ENCODE peak calls at places on chromosomes 11 and 22, in seven cellular contexts. G is amniotic stem cell; C is stimulated activated naive CD8-positive, alpha-beta T cell treated with anti-CD3 and anti-CD28 coated beads, Interleukin-15, amount 100 ng/mL, for 72 hours; R is HEK293T; P is endothelial cell; X is cardiac fibroblast; S is upper lobe of right lung. T is an unnamed sample.

GRCh38 chr11:10550503-10550902 is 9.5 kb upstream of the RNF141 start:
- DNase-seq in G (peak), C (no peak), R (no peak), P (no peak), X (peak), S (no peak), T (no peak)

GRCh38 chr11:93939084-93939780 is 81.9 kb upstream of the HEPHL1 start:
- DNase-seq in G (no peak), C (no peak), R (no peak), P (no peak), X (no peak), S (no peak), T (no peak)

GRCh38 chr22:29917052-29917902 is 34.3 kb downstream of the MTMR3 start:
- DNase-seq in G (no peak), C (no peak), R (no peak), P (no peak), X (peak), S (no peak), T (no peak)

GRCh38 chr11:34243620-34244493 is 114.0 kb downstream of the ABTB2 start:
- DNase-seq in G (peak), C (peak), R (no peak), P (no peak), X (peak), S (no peak), T (peak)

GRCh38 chr11:94933225-94934130 is 39.9 kb downstream of the CWC15 start:
- DNase-seq in G (peak), C (no peak), R (no peak), P (no peak), X (peak), S (no peak), T (no peak)

GRCh38 chr11:23586188-23586587 is 725.9 kb upstream of the CCDC179 start:
- DNase-seq in G (no peak), C (no peak), R (no peak), P (no peak), X (no peak), S (no peak), T (no peak)

GRCh38 chr22:34973926-34974325 is 92.0 kb upstream of the ISX start:
- DNase-seq in G (no peak), C (no peak), R (no peak), P (no peak), X (no peak), S (no peak), T (no peak)

GRCh38 chr22:24824250-24824649 is 18.2 kb downstream of the SGSM1 start:
- DNase-seq in G (no peak), C (no peak), R (no peak), P (no peak), X (no peak), S (no peak), T (no peak)

GRCh38 chr11:31887180-31887579 is 76.1 kb upstream of the PAX6 start:
- DNase-seq in G (no peak), C (no peak), R (peak), P (no peak), X (no peak), S (no peak), T (no peak)

GRCh38 chr11:2951235-2952110 is 22.3 kb upstream of the PHLDA2 start:
- DNase-seq in G (peak), C (no peak), R (no peak), P (no peak), X (peak), S (no peak), T (no peak)

GRCh38 chr22:48881326-48881980 is 946.2 kb downstream of the BRD1 start:
- DNase-seq in G (no peak), C (no peak), R (no peak), P (no peak), X (no peak), S (peak), T (no peak)

GRCh38 chr22:43828711-43829447 is 16.8 kb upstream of the EFCAB6 start:
- DNase-seq in G (no peak), C (no peak), R (no peak), P (no peak), X (peak), S (peak), T (no peak)

T was measured in GM12891.